ENCODE peak calls at places on chromosomes 7 and 10, in five cellular contexts. G, X, V, E and W are unnamed samples.

GRCh38 chr7:23514755-23515154 is 17.0 kb downstream of the TRA2A start:
- DNase-seq in G (no peak), X (no peak), V (no peak), E (no peak), W (no peak)

GRCh38 chr10:124624456-124624855 is 119.7 kb downstream of the FAM53B start:
- DNase-seq in G (no peak), X (no peak), V (no peak), E (no peak), W (no peak)

GRCh38 chr10:653991-654646 is 35.3 kb downstream of the DIP2C start:
- DNase-seq in G (no peak), X (no peak), V (no peak), E (peak; percentile 45), W (no peak)

GRCh38 chr10:49617281-49618020 is 3.6 kb downstream of the CHAT start:
- DNase-seq in G (no peak), X (peak; percentile 61), V (no peak), E (no peak), W (no peak)

GRCh38 chr7:141550694-141551079 is 523 bp upstream of the AGK start:
- DNase-seq in G (no peak), X (no peak), V (no peak), E (peak; percentile 17), W (no peak)

GRCh38 chr7:132837529-132837928 is 244.4 kb downstream of the CHCHD3 start:
- DNase-seq in G (no peak), X (no peak), V (no peak), E (no peak), W (no peak)

GRCh38 chr10:110780704-110781103 is 91.0 kb upstream of the PDCD4 start:
- DNase-seq in G (no peak), X (no peak), V (no peak), E (no peak), W (no peak)

GRCh38 chr10:44774676-44775401 is 136.3 kb upstream of the TMEM72 start:
- DNase-seq in G (no peak), X (no peak), V (no peak), E (peak; percentile 77), W (no peak)

GRCh38 chr10:98745645-98746044 is 298.9 kb upstream of the HPS1 start:
- DNase-seq in G (no peak), X (no peak), V (no peak), E (no peak), W (no peak)

GRCh38 chr10:132078746-132079345 is 13.1 kb downstream of the JAKMIP3 start:
- DNase-seq in G (no peak), X (no peak), V (no peak), E (no peak), W (no peak)

GRCh38 chr10:68600041-68600778 is 40.1 kb downstream of the TET1 start:
- DNase-seq in G (peak; percentile 20), X (peak; percentile 86), V (peak; percentile 36), E (peak; percentile 63), W (peak; percentile 18)

GRCh38 chr10:42999385-43000020 is 77.4 kb upstream of the RET start:
- DNase-seq in G (no peak), X (peak; percentile 69), V (no peak), E (no peak), W (no peak)

GRCh38 chr10:9668411-9668810 is 1349.3 kb upstream of the CELF2 start:
- DNase-seq in G (no peak), X (no peak), V (no peak), E (no peak), W (no peak)

GRCh38 chr10:17067549-17068264 is 61.9 kb downstream of the CUBN start:
- DNase-seq in G (no peak), X (no peak), V (no peak), E (no peak), W (no peak)

GRCh38 chr7:92057375-92057774 is 76.9 kb downstream of the CYP51A1 start:
- DNase-seq in G (no peak), X (no peak), V (no peak), E (peak; percentile 16), W (no peak)

GRCh38 chr10:53839437-53840039 is 961.5 kb downstream of the PCDH15 start:
- DNase-seq in G (peak; percentile 20), X (no peak), V (no peak), E (no peak), W (no peak)

GRCh38 chr10:35027567-35027966 is 62.6 kb downstream of the CUL2 start:
- DNase-seq in G (no peak), X (no peak), V (no peak), E (no peak), W (no peak)
- TF ChIP-seq CTCF in G (peak; percentile 43), X (no peak), V (no peak), E (peak; percentile 42), W (no peak)

GRCh38 chr10:103583871-103584215 is 90.3 kb downstream of the NEURL1 start:
- DNase-seq in G (no peak), X (no peak), V (no peak), E (no peak), W (no peak)
- H3K4me3 ChIP-seq in G (no peak overlapping the region), X (peak overlapping the region; percentile 51), V (no peak overlapping the region), E (no peak overlapping the region), W (no peak overlapping the region)

DNA sequence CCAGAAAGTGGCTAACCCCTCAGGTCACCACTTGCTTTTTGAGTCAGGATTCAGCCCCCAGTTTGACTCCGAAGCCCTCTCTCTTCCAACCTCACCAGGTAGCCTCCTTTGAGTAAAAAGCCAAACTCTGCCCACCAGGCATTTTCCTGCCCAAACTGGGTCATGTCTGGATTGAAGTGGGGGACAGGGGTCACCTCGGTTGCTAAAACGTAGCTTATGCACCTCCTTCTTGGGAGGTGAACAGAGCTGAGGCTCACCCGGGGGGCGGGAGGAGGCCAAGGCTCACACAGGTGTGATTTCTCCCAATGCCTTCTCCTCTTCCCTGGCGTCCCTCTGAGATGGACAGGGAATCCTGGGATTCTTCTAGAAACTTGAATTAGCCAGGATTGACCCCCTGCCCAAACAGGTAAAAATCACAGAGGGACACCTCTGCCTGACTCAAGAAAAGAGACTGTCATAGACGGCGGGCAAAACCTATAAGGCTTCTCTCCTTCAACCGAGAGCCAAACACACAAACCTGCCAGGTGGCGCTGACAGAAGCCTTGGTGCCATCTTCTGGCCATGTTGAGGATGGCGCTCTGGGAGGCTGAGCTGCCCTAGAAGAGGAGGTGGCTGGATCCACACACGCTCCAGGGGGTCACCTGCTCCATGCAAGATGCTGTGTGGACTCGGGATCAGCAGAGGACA is 51.6 kb downstream of the PRLHR start:
- DNase-seq in G (peak; percentile 42), X (no peak), V (no peak), E (peak; percentile 58), W (peak; percentile 3)
- TF ChIP-seq CTCF in G (peak; percentile 88), X (no peak), V (peak; percentile 97), E (peak; percentile 58), W (peak; percentile 80)

GRCh38 chr10:94524711-94525110 is 20.9 kb upstream of the HELLS start:
- DNase-seq in G (no peak), X (no peak), V (no peak), E (no peak), W (no peak)

GRCh38 chr10:94521276-94522250 is 24.0 kb upstream of the HELLS start:
- DNase-seq in G (no peak), X (no peak), V (no peak), E (no peak), W (no peak)

DNA sequence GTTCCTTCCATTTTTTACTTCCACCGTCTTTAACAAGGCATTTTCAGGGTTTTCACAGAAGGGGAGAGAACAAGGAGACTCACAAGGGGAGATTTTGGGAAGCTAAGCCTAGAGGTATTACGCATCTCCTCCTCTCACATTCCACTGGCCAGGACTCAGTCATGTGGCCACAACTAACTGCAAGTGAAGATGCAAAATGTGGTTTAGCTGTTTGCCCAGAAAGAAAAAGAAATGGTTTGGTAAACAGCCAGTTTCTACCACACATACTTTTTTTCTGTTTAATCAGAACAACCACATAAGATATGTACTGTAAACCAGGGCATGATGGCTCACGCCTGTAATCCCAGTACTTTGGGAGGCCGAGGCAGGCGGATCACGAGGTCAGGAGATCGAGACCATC is 21.4 kb upstream of the HELLS start:
- DNase-seq in G (no peak), X (no peak), V (no peak), E (no peak), W (no peak)
- H3K4me3 ChIP-seq in G (no peak overlapping the region), X (no peak overlapping the region), V (no peak overlapping the region), E (no peak overlapping the region), W (no peak overlapping the region)

DNA sequence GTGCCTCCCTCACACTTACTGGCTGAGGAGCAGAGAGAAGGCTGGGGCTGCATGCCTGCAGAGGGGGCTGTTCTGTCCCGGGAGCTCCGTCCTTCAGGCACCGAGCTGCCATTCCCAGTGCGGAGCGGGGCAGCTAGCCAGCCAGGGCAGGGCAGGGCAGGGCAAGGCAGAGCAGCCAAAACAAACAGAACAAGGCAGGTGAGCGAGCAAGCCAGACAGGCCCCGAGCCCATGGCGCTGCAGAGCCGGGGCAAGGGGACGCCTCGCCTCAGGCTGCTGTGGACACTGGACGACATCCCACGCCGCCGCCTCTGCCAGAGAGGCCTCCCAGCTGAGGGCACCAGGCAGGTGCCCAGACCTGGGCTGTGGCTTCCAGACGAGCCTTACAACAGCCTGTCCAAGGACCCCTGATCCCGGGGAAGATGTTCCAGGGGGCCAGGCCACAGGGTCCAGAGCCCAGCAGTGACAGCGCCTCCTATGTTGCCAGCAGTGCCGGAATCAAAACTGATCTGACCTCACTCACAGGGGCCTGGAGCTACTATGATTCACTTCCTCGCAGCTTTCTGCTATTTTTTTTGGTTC is 8.2 kb upstream of the NDST2 start:
- DNase-seq in G (no peak), X (peak; percentile 78), V (no peak), E (peak; percentile 93), W (no peak)
- TF ChIP-seq CTCF in G (no peak), X (no peak), V (peak; percentile 52), E (no peak), W (peak; percentile 30)

DNA sequence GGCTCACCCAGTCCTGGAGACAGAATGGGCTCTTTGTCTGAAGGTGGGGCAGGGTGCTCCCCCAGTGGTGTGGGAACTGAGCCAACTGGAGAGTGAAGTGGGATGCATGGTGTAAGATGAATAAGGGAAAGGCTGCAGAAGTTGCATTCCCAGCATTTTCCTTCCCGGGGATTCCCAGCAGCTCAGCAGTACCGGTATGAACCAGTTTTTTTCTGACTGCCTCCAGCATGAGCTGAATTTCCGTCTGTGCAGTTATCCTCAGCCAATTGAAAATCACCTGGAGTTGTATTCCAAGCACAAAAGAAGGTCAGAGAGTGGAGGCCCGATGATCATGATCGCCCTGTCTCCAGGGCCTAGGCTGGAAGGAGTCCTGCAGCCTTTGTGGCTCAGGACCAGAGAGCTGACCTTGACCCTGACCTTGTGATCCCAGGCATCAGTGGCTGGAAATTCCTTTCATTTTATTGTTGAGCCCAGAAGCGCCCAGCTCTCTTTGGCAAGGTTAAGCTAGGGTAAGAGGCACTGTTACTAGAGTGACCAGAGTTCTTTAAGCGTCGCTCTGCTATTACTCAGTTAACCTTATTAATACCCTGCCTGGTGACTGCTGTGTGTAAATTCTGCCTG is 33.4 kb downstream of the OGDH start:
- DNase-seq in G (no peak), X (no peak), V (peak; percentile 84), E (peak; percentile 56), W (peak; percentile 86)
- H3K4me3 ChIP-seq in G (peak overlapping the region; percentile 19), X (no peak overlapping the region), V (peak overlapping the region; percentile 41), E (no peak overlapping the region), W (no peak overlapping the region)

GRCh38 chr7:17097668-17098297 is 200.7 kb upstream of the AHR start:
- DNase-seq in G (no peak), X (no peak), V (no peak), E (no peak), W (no peak)

GRCh38 chr7:17098515-17098914 is 199.9 kb upstream of the AHR start:
- DNase-seq in G (no peak), X (no peak), V (no peak), E (no peak), W (no peak)

GRCh38 chr7:17099083-17099973 is 199.1 kb upstream of the AHR start:
- DNase-seq in G (no peak), X (no peak), V (peak; percentile 56), E (peak; percentile 90), W (peak; percentile 72)

GRCh38 chr7:17095001-17095574 is 203.4 kb upstream of the AHR start:
- DNase-seq in G (no peak), X (no peak), V (peak; percentile 75), E (peak; percentile 42), W (no peak)

GRCh38 chr7:17095951-17096350 is 202.5 kb upstream of the AHR start:
- DNase-seq in G (no peak), X (no peak), V (no peak), E (no peak), W (no peak)
- TF ChIP-seq CTCF in G (no peak), X (no peak), V (peak; percentile 59), E (no peak), W (no peak)